ENCODE peak calls at places on chromosomes 3 and 15, in six cellular contexts. D is IMR-90, Q is neural progenitor cell, A is MCF 10A, B is Peyer's patch, G is endothelial cell. F is an unnamed sample.

GRCh38 chr15:47987908-47988532 is 132.8 kb upstream of the SLC24A5 start:
- DNase-seq in B (no peak), D (peak), A (peak), G (peak), Q (peak), F (peak)

GRCh38 chr15:70845616-70846360 is 8.2 kb downstream of the LARP6 start:
- DNase-seq in A (no peak), B (no peak), G (no peak), D (no peak), Q (no peak), F (no peak)

GRCh38 chr15:65833501-65834220 is 35.6 kb upstream of the RAB11A start:
- DNase-seq in G (no peak), D (no peak), B (no peak), A (peak), Q (no peak), F (peak)

GRCh38 chr3:16143870-16144568 is 30.5 kb upstream of the GALNT15 start:
- DNase-seq in Q (no peak), G (no peak), B (no peak), D (no peak), A (no peak), F (no peak)

GRCh38 chr3:58651268-58651667 is 15.3 kb downstream of the FAM3D start:
- DNase-seq in G (no peak), B (no peak), D (peak), A (no peak), Q (no peak), F (no peak)

GRCh38 chr3:141769171-141769894 is 6.1 kb downstream of the GRK7 start:
- DNase-seq in Q (no peak), B (no peak), A (no peak), D (peak), G (no peak), F (no peak)

GRCh38 chr3:197807969-197808587 is 17.0 kb downstream of the LRCH3 start:
- DNase-seq in B (no peak), Q (no peak), D (peak), G (no peak), A (no peak), F (no peak)

GRCh38 chr3:5016218-5017161 is 37.3 kb downstream of the BHLHE40 start:
- DNase-seq in D (peak), G (no peak), B (peak), A (peak), Q (no peak), F (peak)

GRCh38 chr15:83571820-83572707 is 81.9 kb upstream of the ADAMTSL3 start:
- DNase-seq in G (no peak), D (peak), Q (peak), A (peak), B (no peak), F (peak)

GRCh38 chr15:62164500-62165028 is 521 bp downstream of the C2CD4B start:
- DNase-seq in G (peak), D (no peak), B (peak), A (no peak), Q (peak), F (peak)

GRCh38 chr3:107831590-107831989 is 259.2 kb downstream of the CD47 start:
- DNase-seq in A (no peak), G (no peak), D (no peak), Q (no peak), B (no peak), F (no peak)

GRCh38 chr15:96200357-96200972 is 130.0 kb upstream of the NR2F2 start:
- DNase-seq in A (no peak), G (no peak), B (no peak), D (no peak), Q (no peak), F (no peak)

GRCh38 chr3:190697901-190698300 is 164.6 kb downstream of the GMNC start:
- DNase-seq in G (no peak), D (peak), A (peak), B (no peak), Q (no peak), F (no peak)

GRCh38 chr3:126525853-126526667 is 2.1 kb downstream of the CHST13 start:
- DNase-seq in D (no peak), G (no peak), Q (no peak), B (peak), A (no peak), F (no peak)

GRCh38 chr15:34588046-34588674 is 4.7 kb upstream of the GOLGA8B start:
- DNase-seq in D (peak), G (peak), B (no peak), A (peak), Q (peak), F (peak)

GRCh38 chr15:92062505-92062904 is 209.0 kb downstream of the SLCO3A1 start:
- DNase-seq in D (no peak), B (no peak), A (no peak), G (no peak), Q (no peak), F (no peak)

GRCh38 chr15:76198456-76199105 is 112.7 kb downstream of the ETFA start:
- DNase-seq in D (no peak), Q (no peak), B (no peak), A (no peak), G (no peak), F (no peak)

GRCh38 chr3:192303235-192303634 is 424.1 kb downstream of the FGF12 start:
- DNase-seq in B (no peak), Q (peak), G (no peak), D (no peak), A (no peak), F (no peak)

GRCh38 chr15:60121845-60122244 is 117.7 kb downstream of the FOXB1 start:
- DNase-seq in B (no peak), A (no peak), Q (no peak), D (no peak), G (no peak), F (peak)

GRCh38 chr3:41668366-41668765 is 293.5 kb downstream of the ULK4 start:
- DNase-seq in A (no peak), Q (no peak), B (no peak), D (no peak), G (no peak), F (no peak)

GRCh38 chr3:3686907-3687648 is 112.2 kb upstream of the LRRN1 start:
- DNase-seq in A (no peak), B (no peak), G (no peak), Q (no peak), D (no peak), F (no peak)

GRCh38 chr15:70299931-70300858 is 202.5 kb upstream of the TLE3 start:
- DNase-seq in G (no peak), Q (no peak), A (no peak), B (no peak), D (no peak), F (peak)

GRCh38 chr15:48001393-48002059 is 119.3 kb upstream of the SLC24A5 start:
- DNase-seq in B (no peak), Q (no peak), A (no peak), G (no peak), D (no peak), F (peak)

GRCh38 chr15:70936326-70936725 is 43.7 kb downstream of the LRRC49 start:
- DNase-seq in D (peak), A (no peak), Q (no peak), B (no peak), G (no peak), F (no peak)

GRCh38 chr3:195001961-195002861 is 268.7 kb downstream of the XXYLT1 start:
- DNase-seq in Q (peak), B (peak), G (peak), A (peak), D (peak), F (peak)

GRCh38 chr15:73051811-73052678 is at the start of gene NEO1:
- DNase-seq in G (peak), Q (peak), A (peak), B (peak), D (peak), F (peak)

GRCh38 chr15:101107101-101107500 is 144.7 kb downstream of the CHSY1 start:
- DNase-seq in B (no peak), Q (no peak), G (no peak), D (no peak), A (no peak), F (no peak)

GRCh38 chr15:99564221-99565030 is 1.4 kb upstream of the MEF2A start:
- DNase-seq in A (no peak), D (peak), B (no peak), Q (peak), G (peak), F (peak)

GRCh38 chr3:98793971-98794370 is 30.8 kb downstream of the ST3GAL6 start:
- DNase-seq in A (no peak), B (no peak), Q (no peak), G (no peak), D (no peak), F (no peak)

GRCh38 chr3:107884719-107885460 is 205.9 kb downstream of the CD47 start:
- DNase-seq in G (no peak), A (peak), B (no peak), D (peak), Q (peak), F (no peak)

GRCh38 chr3:39639344-39640236 is 169.8 kb upstream of the MYRIP start:
- DNase-seq in D (peak), Q (peak), A (peak), B (no peak), G (no peak), F (no peak)

GRCh38 chr3:101849714-101850326 is 506 bp downstream of the NFKBIZ start:
- DNase-seq in G (peak), D (no peak), A (peak), B (peak), Q (peak), F (peak)

GRCh38 chr3:17742092-17742836 is at the start of gene TBC1D5:
- DNase-seq in B (peak), D (peak), Q (peak), G (peak), A (peak), F (peak)
- TF ChIP-seq CTCF in B (no peak), D (no peak), Q (no peak), G (no peak), A (no peak), F (no peak)

DNA sequence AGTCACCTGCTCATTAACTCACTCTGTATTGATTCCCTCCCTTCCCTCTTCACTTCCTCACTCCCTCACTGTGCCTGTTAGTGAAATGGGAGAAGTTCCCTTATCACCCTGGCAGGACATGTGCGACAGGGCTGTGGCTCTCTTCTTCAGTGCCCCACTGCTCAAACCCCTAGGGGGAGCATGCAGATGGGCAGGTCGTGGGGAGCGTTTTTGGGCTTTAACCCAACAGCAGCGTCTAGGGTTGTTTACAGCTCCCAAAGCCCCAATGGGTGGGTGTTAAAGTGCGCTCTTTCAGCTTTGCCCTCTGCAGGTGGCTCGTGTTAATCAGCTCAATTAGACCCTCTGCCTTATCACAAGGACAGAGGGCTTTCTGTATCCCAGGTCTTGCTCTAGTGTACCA is 447.8 kb upstream of the PROK2 start:
- DNase-seq in A (no peak), G (no peak), B (no peak), D (no peak), Q (no peak), F (peak)
- TF ChIP-seq CTCF in A (no peak), G (no peak), B (no peak), D (no peak), Q (no peak), F (no peak)

GRCh38 chr3:183730361-183730760 is 32.8 kb downstream of the YEATS2 start:
- DNase-seq in B (no peak), G (no peak), A (no peak), D (no peak), Q (no peak), F (no peak)
- TF ChIP-seq CTCF in B (no peak), G (no peak), A (no peak), D (no peak), Q (no peak), F (no peak)

DNA sequence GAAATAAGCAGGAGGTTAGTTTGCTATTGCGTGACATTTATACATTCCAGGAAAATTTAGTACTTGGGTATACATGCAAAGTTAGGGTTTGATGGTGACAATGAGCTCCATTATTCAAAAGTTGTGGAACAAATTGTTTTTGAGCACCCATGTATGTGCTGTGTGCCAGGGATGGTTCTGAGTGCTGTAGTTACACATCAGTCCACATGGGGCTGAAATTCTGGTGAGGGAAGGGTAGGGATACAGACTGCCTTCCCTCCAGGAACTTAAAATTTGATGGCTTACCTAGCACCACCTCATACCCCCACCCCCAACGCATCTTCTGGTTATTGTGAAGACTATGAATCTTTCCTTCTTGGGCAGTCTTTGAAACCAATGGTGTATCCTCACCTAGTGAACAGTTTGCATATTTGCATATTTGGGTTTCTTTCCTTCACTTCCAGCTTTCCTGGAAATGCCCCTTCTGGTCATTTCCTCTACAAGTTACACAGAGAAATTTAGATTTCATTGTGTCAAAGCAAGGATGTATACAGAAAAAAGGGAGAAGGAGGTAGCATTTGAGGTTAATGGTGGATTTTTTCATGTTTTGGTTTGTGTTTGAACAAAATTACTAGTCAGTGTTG is 222.0 kb upstream of the IL12A start:
- DNase-seq in A (peak), D (peak), B (no peak), Q (peak), G (peak), F (no peak)
- TF ChIP-seq CTCF in A (peak), D (peak), B (no peak), Q (peak), G (peak), F (no peak)

GRCh38 chr3:151425640-151426336 is 35.1 kb downstream of the IGSF10 start:
- DNase-seq in A (peak), B (no peak), G (no peak), Q (no peak), D (no peak), F (no peak)
- TF ChIP-seq CTCF in A (peak), B (no peak), G (no peak), Q (peak), D (peak), F (no peak)

F was measured in GM12865.